ENCODE peak calls at places on chromosomes 4 and X, in nine cellular contexts. X is GDM1; O is amygdala; I is CD8-positive, alpha-beta memory T cell; P is HCT116; H is right lobe of liver; Q is prostate gland; L is stimulated activated CD8-positive, alpha-beta memory T cell treated with anti-CD3 and anti-CD28 coated beads, Interleukin-4, amount 100 ng/mL, for 24 hours; J is NCI-H2227 treated with DMSO at 0.1 percent for 48 hours. V is an unnamed sample.

GRCh38 chr4:13777341-13777740 is 149.8 kb upstream of the BOD1L1 start:
- DNase-seq in X (no peak), O (no peak), I (no peak), P (no peak), H (no peak), Q (no peak), L (no peak), J (no peak), V (no peak)

GRCh38 chr4:144903953-144904711 is 193.9 kb downstream of the ANAPC10 start:
- DNase-seq in X (no peak), O (no peak), I (no peak), P (peak; percentile 13), H (no peak), Q (no peak), L (no peak), J (no peak), V (no peak)

GRCh38 chr4:140090215-140090731 is 63.7 kb downstream of the MAML3 start:
- DNase-seq in X (no peak), O (no peak), I (no peak), P (no peak), H (no peak), Q (no peak), L (no peak), J (no peak), V (no peak)

GRCh38 chr4:112099701-112100289 is 45.5 kb upstream of the FAM241A start:
- DNase-seq in X (no peak), O (no peak), I (no peak), P (peak; percentile 61), H (no peak), Q (no peak), L (no peak), J (peak; percentile 36), V (no peak)

GRCh38 chrX:11334165-11334564 is 41.0 kb downstream of the AMELX start:
- DNase-seq in X (no peak), O (no peak), I (no peak), P (no peak), H (no peak), Q (no peak), L (no peak), J (no peak), V (no peak)

GRCh38 chr4:139515531-139515958 is 40.5 kb downstream of the SETD7 start:
- DNase-seq in X (no peak), O (no peak), I (no peak), P (no peak), H (no peak), Q (no peak), L (no peak), J (no peak), V (no peak)

GRCh38 chr4:123785515-123785914 is 388.9 kb downstream of the SPRY1 start:
- DNase-seq in X (no peak), O (no peak), I (no peak), P (no peak), H (no peak), Q (no peak), L (no peak), J (no peak), V (no peak)

GRCh38 chr4:35516102-35516501 is 728.2 kb downstream of the ARAP2 start:
- DNase-seq in X (no peak), O (no peak), I (no peak), P (no peak), H (no peak), Q (no peak), L (no peak), J (no peak), V (no peak)

GRCh38 chr4:42673084-42673429 is 16.2 kb upstream of the ATP8A1 start:
- DNase-seq in X (peak; percentile 12), O (no peak), I (no peak), P (no peak), H (no peak), Q (no peak), L (no peak), J (no peak), V (no peak)

GRCh38 chr4:26015133-26015651 is 101.2 kb downstream of the SMIM20 start:
- DNase-seq in X (no peak), O (no peak), I (no peak), P (no peak), H (no peak), Q (peak; percentile 70), L (no peak), J (no peak), V (no peak)

GRCh38 chrX:136146614-136147319 is 566 bp upstream of the FHL1 start:
- DNase-seq in X (no peak), O (peak; percentile 20), I (no peak), P (no peak), H (peak; percentile 51), Q (no peak), L (no peak), J (peak; percentile 71), V (no peak)

GRCh38 chrX:82998163-82998562 is 509.9 kb upstream of the POU3F4 start:
- DNase-seq in X (no peak), O (no peak), I (no peak), P (no peak), H (no peak), Q (no peak), L (no peak), J (no peak), V (no peak)

GRCh38 chr4:168859888-168860694 is 150.0 kb downstream of the CBR4 start:
- DNase-seq in X (no peak), O (no peak), I (no peak), P (no peak), H (no peak), Q (no peak), L (no peak), J (no peak), V (no peak)

GRCh38 chr4:173560896-173561295 is 30.9 kb upstream of the HAND2 start:
- DNase-seq in X (no peak), O (no peak), I (no peak), P (no peak), H (no peak), Q (no peak), L (no peak), J (no peak), V (no peak)

GRCh38 chr4:155353923-155354540 is 22.7 kb downstream of the MAP9 start:
- DNase-seq in X (peak; percentile 11), O (peak; percentile 4), I (peak; percentile 3), P (peak; percentile 51), H (peak; percentile 63), Q (no peak), L (peak; percentile 4), J (no peak), V (peak; percentile 48)

GRCh38 chr4:107894138-107894603 is 37.2 kb upstream of the CYP2U1 start:
- DNase-seq in X (no peak), O (no peak), I (no peak), P (no peak), H (no peak), Q (no peak), L (no peak), J (no peak), V (no peak)

GRCh38 chrX:17377047-17377692 is 2.2 kb downstream of the NHS start:
- DNase-seq in X (no peak), O (peak; percentile 0), I (no peak), P (peak; percentile 40), H (peak; percentile 52), Q (peak; percentile 32), L (no peak), J (peak; percentile 33), V (no peak)

GRCh38 chr4:77076889-77077635 is 1.3 kb upstream of the CCNI start:
- DNase-seq in X (no peak), O (no peak), I (no peak), P (no peak), H (no peak), Q (no peak), L (no peak), J (peak; percentile 16), V (peak; percentile 51)

GRCh38 chr4:10456270-10457254 is 664 bp downstream of the ZNF518B start:
- DNase-seq in X (no peak), O (no peak), I (peak; percentile 49), P (peak; percentile 19), H (peak; percentile 73), Q (peak; percentile 33), L (peak; percentile 26), J (no peak), V (peak; percentile 40)

GRCh38 chr4:95764961-95765360 is 74.9 kb upstream of the PDHA2 start:
- DNase-seq in X (no peak), O (no peak), I (no peak), P (no peak), H (no peak), Q (no peak), L (no peak), J (no peak), V (no peak)

GRCh38 chr4:144985536-144985935 is 112.5 kb downstream of the ANAPC10 start:
- DNase-seq in X (no peak), O (no peak), I (no peak), P (no peak), H (no peak), Q (no peak), L (no peak), J (no peak), V (no peak)

GRCh38 chr4:182273191-182273935 is 30.2 kb downstream of the TENM3 start:
- DNase-seq in X (no peak), O (no peak), I (no peak), P (no peak), H (no peak), Q (no peak), L (no peak), J (no peak), V (no peak)

GRCh38 chrX:100491174-100491573 is 81.1 kb upstream of the PCDH19 start:
- DNase-seq in X (no peak), O (no peak), I (no peak), P (no peak), H (no peak), Q (no peak), L (no peak), J (no peak), V (no peak)

GRCh38 chrX:106437407-106437806 is 174.4 kb upstream of the RADX start:
- DNase-seq in X (no peak), O (peak; percentile 0), I (no peak), P (no peak), H (no peak), Q (no peak), L (no peak), J (no peak), V (no peak)

V was measured in CD4-positive, CD25-positive, alpha-beta regulatory T cell.